ENCODE peak calls at places on chromosomes 6 and 20, in four cellular contexts. F, R, Q and U are unnamed samples.

GRCh38 chr6:35725721-35726438 is 11.0 kb upstream of the ARMC12 start:
- DNase-seq in R (no peak), Q (no peak), F (no peak), U (peak)

GRCh38 chr6:34232901-34233300 is 3.8 kb upstream of the HMGA1 start:
- DNase-seq in Q (no peak), F (no peak), R (no peak), U (no peak)

GRCh38 chr6:53325785-53326184 is 23.0 kb downstream of the ELOVL5 start:
- DNase-seq in Q (no peak), R (no peak), F (no peak), U (no peak)

GRCh38 chr6:73929421-73929820 is 233.4 kb downstream of the CD109 start:
- DNase-seq in F (no peak), Q (no peak), R (peak), U (no peak)

GRCh38 chr6:135104199-135104598 is 49.6 kb upstream of the HBS1L start:
- DNase-seq in Q (no peak), R (no peak), F (no peak), U (no peak)

GRCh38 chr6:4794140-4794707 is 18.0 kb downstream of the CDYL start:
- DNase-seq in Q (no peak), R (no peak), F (no peak), U (no peak)

GRCh38 chr20:33909331-33909921 is 84.3 kb upstream of the RALY start:
- DNase-seq in F (no peak), Q (peak), R (peak), U (peak)

GRCh38 chr6:36387440-36388303 is at the start of gene ETV7:
- DNase-seq in F (no peak), Q (no peak), R (no peak), U (no peak)

GRCh38 chr6:36326351-36326995 is 10.2 kb downstream of the BNIP5 start:
- DNase-seq in F (no peak), Q (no peak), R (no peak), U (no peak)